ENCODE peak calls at places on chromosomes 6 and 20, in eight cellular contexts. K is fibroblast of pulmonary artery; A is amygdala; Y is ELR; D is left lung; F is stimulated activated CD4-positive, alpha-beta T cell treated with anti-CD3 and anti-CD28 coated beads, Interleukin-4, amount 100 ng/mL, for 48 hours; E is Karpas-422; L is neural crest cell. X is an unnamed sample.

GRCh38 chr6:98980814-98981213 is 33.1 kb upstream of the FBXL4 start:
- DNase-seq in K (no peak), A (no peak), Y (no peak), D (no peak), F (no peak), E (peak), L (no peak), X (no peak)

GRCh38 chr6:53925891-53926290 is 131.1 kb downstream of the LRRC1 start:
- DNase-seq in K (no peak), A (no peak), Y (no peak), D (peak), F (no peak), E (no peak), L (no peak), X (no peak)

GRCh38 chr20:50302463-50303041 is 111.9 kb downstream of the CEBPB start:
- DNase-seq in K (peak), A (no peak), Y (no peak), D (no peak), F (no peak), E (no peak), L (no peak), X (no peak)

GRCh38 chr6:11712760-11713159 is 65.8 kb downstream of the ADTRP start:
- DNase-seq in K (peak), A (no peak), Y (no peak), D (no peak), F (no peak), E (no peak), L (no peak), X (no peak)

GRCh38 chr20:56032251-56032650 is 26.9 kb upstream of the CBLN4 start:
- DNase-seq in K (peak), A (no peak), Y (peak), D (no peak), F (no peak), E (peak), L (no peak), X (no peak)

GRCh38 chr20:50346372-50347347 is 156.0 kb downstream of the CEBPB start:
- DNase-seq in K (peak), A (peak), Y (peak), D (peak), F (no peak), E (no peak), L (no peak), X (peak)

GRCh38 chr6:127347188-127347587 is 3.8 kb upstream of the ECHDC1 start:
- DNase-seq in K (peak), A (no peak), Y (no peak), D (no peak), F (no peak), E (no peak), L (no peak), X (peak)

GRCh38 chr20:53915459-53916172 is 154.8 kb downstream of the BCAS1 start:
- DNase-seq in K (peak), A (peak), Y (peak), D (peak), F (peak), E (peak), L (peak), X (peak)

GRCh38 chr6:152380993-152381898 is 255.9 kb downstream of the SYNE1 start:
- DNase-seq in K (peak), A (peak), Y (peak), D (no peak), F (no peak), E (no peak), L (peak), X (peak)